ENCODE peak calls at places on chromosome 11, in four cellular contexts. Y is suprapubic skin, V is adrenal gland, D is spleen. F is an unnamed sample.

GRCh38 chr11:123187670-123188507 is 7.2 kb downstream of the CLMP start:
- DNase-seq in Y (no peak), V (no peak), D (no peak), F (no peak)

GRCh38 chr11:2444301-2445106 is at the start of the genes KCNQ1 and TRPM5:
- DNase-seq in Y (no peak), V (peak), D (peak), F (peak)

GRCh38 chr11:4713241-4713640 is 8.7 kb downstream of the MMP26 start:
- DNase-seq in Y (no peak), V (no peak), D (no peak), F (no peak)

GRCh38 chr11:16301462-16301861 is 54.9 kb downstream of the SOX6 start:
- DNase-seq in Y (no peak), V (no peak), D (no peak), F (no peak)

GRCh38 chr11:11746454-11746853 is 95.3 kb upstream of the USP47 start:
- DNase-seq in Y (no peak), V (no peak), D (no peak), F (no peak)

GRCh38 chr11:69138265-69138664 is 17.5 kb upstream of the SMIM38 start:
- DNase-seq in Y (no peak), V (no peak), D (peak), F (peak)

GRCh38 chr11:44970293-44970692 is 19.6 kb upstream of the TP53I11 start:
- DNase-seq in Y (no peak), V (no peak), D (no peak), F (no peak)

GRCh38 chr11:109033627-109034340 is 368.9 kb downstream of the DDX10 start:
- DNase-seq in Y (no peak), V (peak), D (no peak), F (no peak)

GRCh38 chr11:47359586-47359985 is 7.1 kb upstream of the MYBPC3 start:
- DNase-seq in Y (no peak), V (peak), D (peak), F (no peak)

GRCh38 chr11:12868315-12869073 is 140.6 kb upstream of the RASSF10 start:
- DNase-seq in Y (no peak), V (no peak), D (no peak), F (no peak)

GRCh38 chr11:8031248-8032115 is 44.3 kb downstream of the EIF3F start:
- DNase-seq in Y (peak), V (peak), D (peak), F (no peak)

GRCh38 chr11:19714093-19714386 is 1.4 kb downstream of the NAV2 start:
- DNase-seq in Y (no peak), V (no peak), D (no peak), F (peak)

GRCh38 chr11:93984205-93984586 is 37.0 kb upstream of the HEPHL1 start:
- DNase-seq in Y (no peak), V (no peak), D (no peak), F (no peak)

GRCh38 chr11:60242607-60243292 is at the start of gene MS4A4E:
- DNase-seq in Y (no peak), V (no peak), D (no peak), F (no peak)

GRCh38 chr11:5307256-5308019 is 5.7 kb upstream of the OR51B4 start:
- DNase-seq in Y (no peak), V (no peak), D (no peak), F (no peak)

GRCh38 chr11:2807801-2808241 is 77.8 kb downstream of the CDKN1C start:
- DNase-seq in Y (peak), V (peak), D (peak), F (no peak)

GRCh38 chr11:132024587-132025295 is 654.3 kb downstream of the NTM start:
- DNase-seq in Y (no peak), V (no peak), D (no peak), F (no peak)

DNA sequence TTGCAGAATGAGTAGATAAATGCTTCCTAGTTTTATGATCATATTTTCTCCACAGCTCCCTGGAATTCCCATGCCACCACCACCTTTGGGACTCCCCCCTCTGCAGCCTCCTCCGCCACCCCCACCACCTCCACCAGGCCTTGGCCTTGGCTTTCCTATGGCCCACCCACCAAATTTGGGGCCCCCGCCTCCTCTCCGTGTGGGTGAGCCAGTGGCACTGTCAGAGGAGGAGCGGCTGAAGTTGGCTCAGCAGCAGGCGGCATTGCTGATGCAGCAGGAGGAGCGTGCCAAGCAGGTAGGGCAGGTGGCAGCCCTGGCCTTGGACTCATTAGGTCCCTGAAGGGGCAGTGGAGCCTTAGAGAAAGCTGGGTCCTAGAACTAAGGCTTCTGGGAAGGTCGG is 2.9 kb downstream of the SF3B2 start:
- DNase-seq in Y (no peak), V (no peak), D (peak), F (no peak)
- TF ChIP-seq POLR2A in Y (no peak), V (no peak), D (no peak), F (no peak)

DNA sequence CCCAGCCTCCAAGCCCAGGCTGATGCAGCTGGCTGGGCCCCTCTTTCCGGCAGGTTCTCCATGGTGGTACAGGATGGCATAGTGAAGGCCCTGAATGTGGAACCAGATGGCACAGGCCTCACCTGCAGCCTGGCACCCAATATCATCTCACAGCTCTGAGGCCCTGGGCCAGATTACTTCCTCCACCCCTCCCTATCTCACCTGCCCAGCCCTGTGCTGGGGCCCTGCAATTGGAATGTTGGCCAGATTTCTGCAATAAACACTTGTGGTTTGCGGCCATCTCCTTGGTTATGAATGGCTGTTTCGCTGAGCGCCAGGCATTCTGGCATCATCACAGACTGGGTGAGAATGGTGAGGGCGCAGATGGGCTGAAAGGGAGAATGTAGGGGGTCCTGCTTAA is 3.6 kb downstream of the PRDX5 start:
- DNase-seq in Y (no peak), V (no peak), D (no peak), F (no peak)
- TF ChIP-seq POLR2A in Y (no peak), V (no peak), D (no peak), F (no peak)

GRCh38 chr11:34155759-34156062 is 50.3 kb downstream of the NAT10 start:
- DNase-seq in Y (no peak), V (no peak), D (no peak), F (no peak)
- TF ChIP-seq POLR2A in Y (no peak), V (no peak), D (no peak), F (no peak)

DNA sequence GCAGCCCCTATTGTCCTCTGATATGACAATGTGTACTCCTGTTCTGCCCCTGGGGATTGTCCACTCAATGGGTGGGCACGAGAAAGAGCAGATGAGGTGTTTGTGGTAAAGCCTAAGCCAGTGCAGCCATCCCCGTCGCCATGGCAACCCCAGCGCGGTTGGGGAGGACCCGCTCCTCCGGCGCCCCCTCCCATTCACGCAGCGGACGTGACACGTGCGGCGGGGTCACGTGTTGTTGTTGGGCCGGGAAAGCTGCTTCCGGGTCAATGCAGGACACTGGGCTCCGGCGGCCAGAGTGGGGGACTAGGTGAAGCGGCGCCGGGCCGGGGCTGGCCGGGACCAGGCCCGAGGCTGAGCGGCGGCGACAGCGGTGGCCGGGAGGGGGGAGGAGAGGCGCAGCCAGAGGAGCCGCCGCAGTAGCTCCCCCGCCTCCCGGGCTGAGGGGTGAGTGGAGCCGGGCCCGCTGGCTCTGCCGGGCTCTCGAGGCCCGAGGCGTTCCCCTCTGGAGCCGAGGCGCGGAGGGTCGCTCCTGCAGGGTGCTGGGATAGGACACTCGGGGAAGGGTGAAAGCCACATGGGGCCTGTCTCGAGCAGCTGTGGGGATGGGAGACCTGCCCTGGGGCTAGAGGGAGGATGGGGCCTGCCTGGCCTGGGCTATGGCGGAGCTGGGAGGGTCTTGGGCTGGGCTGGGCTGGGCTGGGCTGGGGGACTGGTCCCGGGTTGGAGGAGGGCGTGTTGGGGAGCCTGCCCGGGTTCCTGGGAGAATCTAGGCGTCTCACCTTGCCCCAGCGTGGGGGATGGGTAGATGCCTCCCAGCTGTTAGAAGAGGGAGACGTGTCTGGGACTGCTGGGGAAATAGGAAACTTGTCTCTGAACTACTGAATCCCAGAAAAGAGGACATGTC is at the start of gene TBCEL:
- DNase-seq in Y (peak), V (peak), D (peak), F (peak)
- TF ChIP-seq POLR2A in Y (no peak), V (peak), D (no peak), F (peak)

GRCh38 chr11:114059984-114060401 is 482 bp downstream of the ZBTB16 start:
- DNase-seq in Y (no peak), V (peak), D (no peak), F (peak)

GRCh38 chr11:114061053-114062049 is 1.8 kb downstream of the ZBTB16 start:
- DNase-seq in Y (peak), V (no peak), D (peak), F (peak)

GRCh38 chr11:114058871-114059277 is 637 bp upstream of the ZBTB16 start:
- DNase-seq in Y (no peak), V (peak), D (no peak), F (no peak)

GRCh38 chr11:114059278-114059983 is at the start of gene ZBTB16:
- DNase-seq in Y (peak), V (peak), D (peak), F (peak)

DNA sequence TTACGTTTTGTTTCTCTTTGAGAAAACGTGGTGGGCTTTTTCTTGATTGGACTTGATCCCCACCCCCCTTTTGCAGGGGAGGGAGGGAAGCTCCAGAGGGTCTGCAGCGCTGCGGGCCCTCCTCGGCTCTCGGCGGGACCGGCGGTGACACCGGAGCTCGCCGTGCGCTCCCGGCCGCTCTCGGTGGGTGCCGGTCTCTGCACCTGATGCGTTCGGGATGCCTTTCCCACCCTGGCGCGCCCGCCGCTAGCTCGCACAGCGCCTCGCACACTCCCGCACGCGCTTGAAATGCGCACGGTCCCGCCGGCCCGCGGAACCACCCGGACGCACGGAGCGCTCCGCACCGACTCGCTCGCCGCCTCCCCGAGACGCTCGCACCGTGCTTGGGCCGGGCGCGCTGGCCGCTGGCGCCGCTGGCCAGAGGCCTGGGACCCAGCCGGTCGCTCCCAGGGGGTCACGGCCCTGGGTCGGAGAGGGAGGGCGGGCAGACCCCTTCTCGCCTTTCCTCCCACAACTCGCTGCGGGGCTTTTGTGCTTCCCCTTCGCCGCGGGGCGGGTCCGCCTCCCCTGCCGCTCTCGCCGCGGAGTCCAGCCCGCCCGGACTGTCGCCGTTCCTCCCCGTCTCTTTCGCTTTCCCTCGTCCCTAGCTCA is 1.0 kb downstream of the ZBTB16 start:
- DNase-seq in Y (peak), V (peak), D (peak), F (peak)
- TF ChIP-seq POLR2A in Y (no peak), V (peak), D (no peak), F (no peak)

DNA sequence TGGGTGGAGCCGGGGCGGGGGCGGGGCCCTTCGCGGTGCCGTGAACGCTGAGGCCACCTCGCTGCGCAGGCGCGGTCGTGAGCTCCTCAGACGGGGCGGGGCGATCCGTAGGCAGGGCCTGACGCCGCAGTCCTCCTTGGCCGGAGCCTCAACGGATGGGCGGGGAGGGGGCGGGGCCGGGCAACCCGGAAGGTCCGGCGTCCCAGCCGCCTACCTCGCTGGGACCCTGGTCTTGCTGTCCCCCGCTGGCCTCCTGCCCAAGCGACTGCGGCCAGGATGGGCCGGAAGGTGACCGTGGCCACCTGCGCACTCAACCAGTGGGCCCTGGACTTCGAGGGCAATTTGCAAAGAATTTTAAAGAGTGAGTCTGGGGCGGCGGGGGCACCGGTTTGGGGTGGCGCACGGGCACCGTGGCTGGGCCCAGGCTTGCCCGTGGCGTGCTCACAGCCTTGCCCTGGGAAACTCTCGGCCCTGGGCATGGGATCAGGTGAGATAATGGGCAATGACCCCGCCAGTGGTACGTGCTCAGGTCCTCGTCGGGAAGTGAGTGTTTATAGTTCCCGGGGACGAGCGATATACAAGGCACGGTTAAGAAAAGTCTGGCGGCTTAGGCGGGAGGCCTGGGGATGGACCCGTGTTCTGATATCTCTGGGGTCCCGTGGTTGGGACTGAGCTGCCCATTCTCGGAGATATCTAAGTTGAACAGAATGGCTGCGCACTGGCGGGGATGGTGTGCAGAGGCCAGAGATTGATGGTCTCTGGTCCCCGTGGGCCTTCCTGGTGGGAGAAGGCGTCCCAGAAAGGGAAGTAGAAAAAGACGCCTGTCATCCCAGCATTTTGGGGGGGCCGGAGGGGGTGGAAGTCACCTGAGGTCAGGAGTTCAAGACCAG is at the start of gene NADSYN1:
- DNase-seq in Y (peak), V (peak), D (peak), F (peak)
- TF ChIP-seq POLR2A in Y (no peak), V (peak), D (peak), F (peak)

F was measured in erythroblast.